ENCODE peak calls at places on chromosomes 13 and 19, in four cellular contexts. One of them, this sample, is unnamed.

GRCh38 chr13:36848228-36848982 is 29.4 kb downstream of the RFXAP start:
- DNase-seq in NCI-H1930: no peak
- DNase-seq in activated T-helper 1 cell treated with anti-CD3 and anti-CD28 coated beads, Interleukin-12 subunit alpha, Interleukin-12 subunit beta, Interleukin-2, Interleukin-4 antibody, amounts not matched to agents 30 ng/mL and 10 ng/mL and 1 ng/mL, durations not matched to agents 14 hours and 24 hours and 36 hours: no peak
- DNase-seq in stimulated activated naive CD8-positive, alpha-beta T cell treated with anti-CD3 and anti-CD28 coated beads, Interleukin-15, Interleukin-2, amounts not matched to agents 100 U/mL and 50 U/mL, for 24 hours: peak
- DNase-seq in this sample: no peak

GRCh38 chr13:52879950-52880650 is 31.7 kb upstream of the PCDH8 start:
- DNase-seq in stimulated activated naive CD8-positive, alpha-beta T cell treated with anti-CD3 and anti-CD28 coated beads, Interleukin-15, Interleukin-2, amounts not matched to agents 100 U/mL and 50 U/mL, for 24 hours: no peak
- DNase-seq in NCI-H1930: peak
- DNase-seq in activated T-helper 1 cell treated with anti-CD3 and anti-CD28 coated beads, Interleukin-12 subunit alpha, Interleukin-12 subunit beta, Interleukin-2, Interleukin-4 antibody, amounts not matched to agents 30 ng/mL and 10 ng/mL and 1 ng/mL, durations not matched to agents 14 hours and 24 hours and 36 hours: no peak
- DNase-seq in this sample: no peak

GRCh38 chr19:19642506-19643157 is 825 bp downstream of the GMIP start:
- DNase-seq in activated T-helper 1 cell treated with anti-CD3 and anti-CD28 coated beads, Interleukin-12 subunit alpha, Interleukin-12 subunit beta, Interleukin-2, Interleukin-4 antibody, amounts not matched to agents 30 ng/mL and 10 ng/mL and 1 ng/mL, durations not matched to agents 14 hours and 24 hours and 36 hours: peak
- DNase-seq in stimulated activated naive CD8-positive, alpha-beta T cell treated with anti-CD3 and anti-CD28 coated beads, Interleukin-15, Interleukin-2, amounts not matched to agents 100 U/mL and 50 U/mL, for 24 hours: peak
- DNase-seq in NCI-H1930: no peak
- DNase-seq in this sample: no peak

GRCh38 chr13:74290324-74290773 is 156.1 kb upstream of the KLF12 start:
- DNase-seq in NCI-H1930: no peak
- DNase-seq in stimulated activated naive CD8-positive, alpha-beta T cell treated with anti-CD3 and anti-CD28 coated beads, Interleukin-15, Interleukin-2, amounts not matched to agents 100 U/mL and 50 U/mL, for 24 hours: peak
- DNase-seq in activated T-helper 1 cell treated with anti-CD3 and anti-CD28 coated beads, Interleukin-12 subunit alpha, Interleukin-12 subunit beta, Interleukin-2, Interleukin-4 antibody, amounts not matched to agents 30 ng/mL and 10 ng/mL and 1 ng/mL, durations not matched to agents 14 hours and 24 hours and 36 hours: peak
- DNase-seq in this sample: peak

GRCh38 chr19:36573948-36574726 is 1.0 kb upstream of the ZNF529 start:
- DNase-seq in activated T-helper 1 cell treated with anti-CD3 and anti-CD28 coated beads, Interleukin-12 subunit alpha, Interleukin-12 subunit beta, Interleukin-2, Interleukin-4 antibody, amounts not matched to agents 30 ng/mL and 10 ng/mL and 1 ng/mL, durations not matched to agents 14 hours and 24 hours and 36 hours: no peak
- DNase-seq in NCI-H1930: no peak
- DNase-seq in stimulated activated naive CD8-positive, alpha-beta T cell treated with anti-CD3 and anti-CD28 coated beads, Interleukin-15, Interleukin-2, amounts not matched to agents 100 U/mL and 50 U/mL, for 24 hours: no peak
- DNase-seq in this sample: no peak

GRCh38 chr19:4575978-4576933 is 16.8 kb upstream of the SEMA6B start:
- DNase-seq in stimulated activated naive CD8-positive, alpha-beta T cell treated with anti-CD3 and anti-CD28 coated beads, Interleukin-15, Interleukin-2, amounts not matched to agents 100 U/mL and 50 U/mL, for 24 hours: peak
- DNase-seq in activated T-helper 1 cell treated with anti-CD3 and anti-CD28 coated beads, Interleukin-12 subunit alpha, Interleukin-12 subunit beta, Interleukin-2, Interleukin-4 antibody, amounts not matched to agents 30 ng/mL and 10 ng/mL and 1 ng/mL, durations not matched to agents 14 hours and 24 hours and 36 hours: peak
- DNase-seq in NCI-H1930: no peak
- DNase-seq in this sample: peak

GRCh38 chr13:23021921-23022320 is 158.9 kb upstream of the SGCG start:
- DNase-seq in NCI-H1930: no peak
- DNase-seq in stimulated activated naive CD8-positive, alpha-beta T cell treated with anti-CD3 and anti-CD28 coated beads, Interleukin-15, Interleukin-2, amounts not matched to agents 100 U/mL and 50 U/mL, for 24 hours: no peak
- DNase-seq in activated T-helper 1 cell treated with anti-CD3 and anti-CD28 coated beads, Interleukin-12 subunit alpha, Interleukin-12 subunit beta, Interleukin-2, Interleukin-4 antibody, amounts not matched to agents 30 ng/mL and 10 ng/mL and 1 ng/mL, durations not matched to agents 14 hours and 24 hours and 36 hours: no peak
- DNase-seq in this sample: no peak

GRCh38 chr19:42683917-42684513 is 56.3 kb downstream of the PSG3 start:
- DNase-seq in activated T-helper 1 cell treated with anti-CD3 and anti-CD28 coated beads, Interleukin-12 subunit alpha, Interleukin-12 subunit beta, Interleukin-2, Interleukin-4 antibody, amounts not matched to agents 30 ng/mL and 10 ng/mL and 1 ng/mL, durations not matched to agents 14 hours and 24 hours and 36 hours: no peak
- DNase-seq in NCI-H1930: no peak
- DNase-seq in stimulated activated naive CD8-positive, alpha-beta T cell treated with anti-CD3 and anti-CD28 coated beads, Interleukin-15, Interleukin-2, amounts not matched to agents 100 U/mL and 50 U/mL, for 24 hours: peak
- DNase-seq in this sample: peak

GRCh38 chr13:112233256-112233655 is 142.9 kb upstream of the SPACA7 start:
- DNase-seq in activated T-helper 1 cell treated with anti-CD3 and anti-CD28 coated beads, Interleukin-12 subunit alpha, Interleukin-12 subunit beta, Interleukin-2, Interleukin-4 antibody, amounts not matched to agents 30 ng/mL and 10 ng/mL and 1 ng/mL, durations not matched to agents 14 hours and 24 hours and 36 hours: no peak
- DNase-seq in NCI-H1930: no peak
- DNase-seq in stimulated activated naive CD8-positive, alpha-beta T cell treated with anti-CD3 and anti-CD28 coated beads, Interleukin-15, Interleukin-2, amounts not matched to agents 100 U/mL and 50 U/mL, for 24 hours: no peak
- DNase-seq in this sample: no peak

GRCh38 chr13:61592489-61592888 is 176.8 kb upstream of the PCDH20 start:
- DNase-seq in stimulated activated naive CD8-positive, alpha-beta T cell treated with anti-CD3 and anti-CD28 coated beads, Interleukin-15, Interleukin-2, amounts not matched to agents 100 U/mL and 50 U/mL, for 24 hours: no peak
- DNase-seq in NCI-H1930: no peak
- DNase-seq in activated T-helper 1 cell treated with anti-CD3 and anti-CD28 coated beads, Interleukin-12 subunit alpha, Interleukin-12 subunit beta, Interleukin-2, Interleukin-4 antibody, amounts not matched to agents 30 ng/mL and 10 ng/mL and 1 ng/mL, durations not matched to agents 14 hours and 24 hours and 36 hours: no peak
- DNase-seq in this sample: no peak

GRCh38 chr13:43005460-43006236 is 13.6 kb upstream of the EPSTI1 start:
- DNase-seq in stimulated activated naive CD8-positive, alpha-beta T cell treated with anti-CD3 and anti-CD28 coated beads, Interleukin-15, Interleukin-2, amounts not matched to agents 100 U/mL and 50 U/mL, for 24 hours: no peak
- DNase-seq in NCI-H1930: no peak
- DNase-seq in activated T-helper 1 cell treated with anti-CD3 and anti-CD28 coated beads, Interleukin-12 subunit alpha, Interleukin-12 subunit beta, Interleukin-2, Interleukin-4 antibody, amounts not matched to agents 30 ng/mL and 10 ng/mL and 1 ng/mL, durations not matched to agents 14 hours and 24 hours and 36 hours: no peak
- DNase-seq in this sample: no peak

GRCh38 chr13:94620286-94620896 is 18.7 kb downstream of the GPR180 start:
- DNase-seq in NCI-H1930: peak
- DNase-seq in activated T-helper 1 cell treated with anti-CD3 and anti-CD28 coated beads, Interleukin-12 subunit alpha, Interleukin-12 subunit beta, Interleukin-2, Interleukin-4 antibody, amounts not matched to agents 30 ng/mL and 10 ng/mL and 1 ng/mL, durations not matched to agents 14 hours and 24 hours and 36 hours: no peak
- DNase-seq in stimulated activated naive CD8-positive, alpha-beta T cell treated with anti-CD3 and anti-CD28 coated beads, Interleukin-15, Interleukin-2, amounts not matched to agents 100 U/mL and 50 U/mL, for 24 hours: peak
- DNase-seq in this sample: peak

GRCh38 chr19:50818859-50819472 is 4.6 kb downstream of the KLK1 start:
- DNase-seq in activated T-helper 1 cell treated with anti-CD3 and anti-CD28 coated beads, Interleukin-12 subunit alpha, Interleukin-12 subunit beta, Interleukin-2, Interleukin-4 antibody, amounts not matched to agents 30 ng/mL and 10 ng/mL and 1 ng/mL, durations not matched to agents 14 hours and 24 hours and 36 hours: no peak
- DNase-seq in NCI-H1930: no peak
- DNase-seq in stimulated activated naive CD8-positive, alpha-beta T cell treated with anti-CD3 and anti-CD28 coated beads, Interleukin-15, Interleukin-2, amounts not matched to agents 100 U/mL and 50 U/mL, for 24 hours: no peak
- DNase-seq in this sample: no peak

GRCh38 chr19:4327252-4327876 is 11.3 kb downstream of the STAP2 start:
- DNase-seq in NCI-H1930: peak
- DNase-seq in activated T-helper 1 cell treated with anti-CD3 and anti-CD28 coated beads, Interleukin-12 subunit alpha, Interleukin-12 subunit beta, Interleukin-2, Interleukin-4 antibody, amounts not matched to agents 30 ng/mL and 10 ng/mL and 1 ng/mL, durations not matched to agents 14 hours and 24 hours and 36 hours: peak
- DNase-seq in stimulated activated naive CD8-positive, alpha-beta T cell treated with anti-CD3 and anti-CD28 coated beads, Interleukin-15, Interleukin-2, amounts not matched to agents 100 U/mL and 50 U/mL, for 24 hours: peak
- DNase-seq in this sample: peak

GRCh38 chr19:11752244-11752736 is 13.5 kb upstream of the ZNF823 start:
- DNase-seq in NCI-H1930: no peak
- DNase-seq in activated T-helper 1 cell treated with anti-CD3 and anti-CD28 coated beads, Interleukin-12 subunit alpha, Interleukin-12 subunit beta, Interleukin-2, Interleukin-4 antibody, amounts not matched to agents 30 ng/mL and 10 ng/mL and 1 ng/mL, durations not matched to agents 14 hours and 24 hours and 36 hours: no peak
- DNase-seq in stimulated activated naive CD8-positive, alpha-beta T cell treated with anti-CD3 and anti-CD28 coated beads, Interleukin-15, Interleukin-2, amounts not matched to agents 100 U/mL and 50 U/mL, for 24 hours: no peak
- DNase-seq in this sample: no peak

GRCh38 chr13:27183561-27184147 is 12.0 kb upstream of the USP12 start:
- DNase-seq in activated T-helper 1 cell treated with anti-CD3 and anti-CD28 coated beads, Interleukin-12 subunit alpha, Interleukin-12 subunit beta, Interleukin-2, Interleukin-4 antibody, amounts not matched to agents 30 ng/mL and 10 ng/mL and 1 ng/mL, durations not matched to agents 14 hours and 24 hours and 36 hours: no peak
- DNase-seq in NCI-H1930: no peak
- DNase-seq in stimulated activated naive CD8-positive, alpha-beta T cell treated with anti-CD3 and anti-CD28 coated beads, Interleukin-15, Interleukin-2, amounts not matched to agents 100 U/mL and 50 U/mL, for 24 hours: no peak
- DNase-seq in this sample: no peak

GRCh38 chr13:110306960-110307696 is at the start of the genes COL4A1 and COL4A2:
- DNase-seq in stimulated activated naive CD8-positive, alpha-beta T cell treated with anti-CD3 and anti-CD28 coated beads, Interleukin-15, Interleukin-2, amounts not matched to agents 100 U/mL and 50 U/mL, for 24 hours: no peak
- DNase-seq in NCI-H1930: peak
- DNase-seq in activated T-helper 1 cell treated with anti-CD3 and anti-CD28 coated beads, Interleukin-12 subunit alpha, Interleukin-12 subunit beta, Interleukin-2, Interleukin-4 antibody, amounts not matched to agents 30 ng/mL and 10 ng/mL and 1 ng/mL, durations not matched to agents 14 hours and 24 hours and 36 hours: no peak
- DNase-seq in this sample: no peak

GRCh38 chr13:103528437-103528836 is 462.2 kb upstream of the SLC10A2 start:
- DNase-seq in NCI-H1930: no peak
- DNase-seq in stimulated activated naive CD8-positive, alpha-beta T cell treated with anti-CD3 and anti-CD28 coated beads, Interleukin-15, Interleukin-2, amounts not matched to agents 100 U/mL and 50 U/mL, for 24 hours: no peak
- DNase-seq in activated T-helper 1 cell treated with anti-CD3 and anti-CD28 coated beads, Interleukin-12 subunit alpha, Interleukin-12 subunit beta, Interleukin-2, Interleukin-4 antibody, amounts not matched to agents 30 ng/mL and 10 ng/mL and 1 ng/mL, durations not matched to agents 14 hours and 24 hours and 36 hours: no peak
- DNase-seq in this sample: no peak

GRCh38 chr19:40954573-40954972 is 36.5 kb upstream of the CYP2B6 start:
- DNase-seq in NCI-H1930: no peak
- DNase-seq in activated T-helper 1 cell treated with anti-CD3 and anti-CD28 coated beads, Interleukin-12 subunit alpha, Interleukin-12 subunit beta, Interleukin-2, Interleukin-4 antibody, amounts not matched to agents 30 ng/mL and 10 ng/mL and 1 ng/mL, durations not matched to agents 14 hours and 24 hours and 36 hours: no peak
- DNase-seq in stimulated activated naive CD8-positive, alpha-beta T cell treated with anti-CD3 and anti-CD28 coated beads, Interleukin-15, Interleukin-2, amounts not matched to agents 100 U/mL and 50 U/mL, for 24 hours: no peak
- DNase-seq in this sample: no peak

This sample was measured in MM.1S.